ENCODE peak calls at places on chromosome 12, in six cellular contexts. Y is GM23338, F is ovary, U is cardiac muscle cell, E is lower lobe of right lung, S is ascending aorta. Q is an unnamed sample.

GRCh38 chr12:93221841-93222240 is 155.9 kb upstream of the NUDT4 start:
- DNase-seq in E (no peak), U (no peak), S (no peak), F (no peak), Y (no peak), Q (no peak)

GRCh38 chr12:96140110-96140509 is 54.1 kb upstream of the ELK3 start:
- DNase-seq in S (no peak), U (peak), F (no peak), Y (no peak), E (no peak), Q (no peak)

GRCh38 chr12:112559784-112560183 is 141.0 kb downstream of the PTPN11 start:
- DNase-seq in Y (no peak), U (peak), S (no peak), F (no peak), E (no peak), Q (no peak)

GRCh38 chr12:56591961-56592360 is 38.2 kb downstream of the BAZ2A start:
- DNase-seq in E (no peak), F (no peak), S (no peak), Y (no peak), U (no peak), Q (no peak)

GRCh38 chr12:100443434-100443833 is 30.2 kb upstream of the NR1H4 start:
- DNase-seq in S (no peak), U (peak), Y (no peak), E (no peak), F (no peak), Q (no peak)

GRCh38 chr12:120115692-120116442 is 686 bp downstream of the RAB35 start:
- DNase-seq in Y (peak), E (peak), U (peak), S (no peak), F (peak), Q (no peak)

GRCh38 chr12:22415342-22416309 is 81.1 kb upstream of the ST8SIA1 start:
- DNase-seq in F (no peak), E (no peak), S (no peak), U (peak), Y (no peak), Q (no peak)

GRCh38 chr12:55060970-55061543 is 41.3 kb downstream of the NEUROD4 start:
- DNase-seq in Y (no peak), F (no peak), U (no peak), S (no peak), E (no peak), Q (no peak)

GRCh38 chr12:106601548-106601947 is 18.7 kb downstream of the RFX4 start:
- DNase-seq in F (no peak), U (no peak), E (no peak), Y (peak), S (no peak), Q (no peak)
- H3K27ac ChIP-seq in F (no peak), U (no peak), E (no peak), Y (no peak), S (no peak), Q (no peak)

GRCh38 chr12:110006115-110006514 is 6.9 kb downstream of the ANKRD13A start:
- DNase-seq in F (no peak), U (no peak), E (no peak), S (no peak), Y (no peak), Q (no peak)
- H3K4me3 ChIP-seq in F (no peak), U (no peak), E (no peak), S (no peak), Y (no peak), Q (no peak)

GRCh38 chr12:122827258-122827657 is 8.0 kb upstream of the HIP1R start:
- DNase-seq in U (no peak), Y (no peak), S (no peak), E (no peak), F (no peak), Q (no peak)

GRCh38 chr12:122820138-122820537 is 15.1 kb upstream of the HIP1R start:
- DNase-seq in S (no peak), E (no peak), U (no peak), F (no peak), Y (no peak), Q (no peak)

GRCh38 chr12:122825773-122826724 is 9.2 kb upstream of the HIP1R start:
- DNase-seq in S (no peak), U (no peak), F (no peak), Y (peak), E (peak), Q (no peak)

GRCh38 chr12:122820838-122821271 is 14.4 kb upstream of the HIP1R start:
- DNase-seq in E (no peak), S (no peak), Y (no peak), U (no peak), F (no peak), Q (no peak)

GRCh38 chr12:122823429-122823828 is 11.8 kb upstream of the HIP1R start:
- DNase-seq in U (no peak), Y (no peak), S (no peak), F (no peak), E (no peak), Q (no peak)
- TF ChIP-seq CTCF in U (no peak), Y (no peak), S (no peak), F (no peak), E (no peak), Q (no peak)

GRCh38 chr12:109720152-109720855 is 6.7 kb downstream of the FAM222A start:
- DNase-seq in S (no peak), U (no peak), F (no peak), E (no peak), Y (no peak), Q (no peak)

GRCh38 chr12:109718390-109718789 is 4.8 kb downstream of the FAM222A start:
- DNase-seq in E (no peak), S (no peak), U (no peak), Y (peak), F (no peak), Q (no peak)

GRCh38 chr12:109720856-109721189 is 7.2 kb downstream of the FAM222A start:
- DNase-seq in F (no peak), Y (no peak), U (no peak), S (no peak), E (no peak), Q (no peak)

GRCh38 chr12:109717390-109718357 is 4.0 kb downstream of the FAM222A start:
- DNase-seq in Y (no peak), F (no peak), S (no peak), U (no peak), E (no peak), Q (no peak)

DNA sequence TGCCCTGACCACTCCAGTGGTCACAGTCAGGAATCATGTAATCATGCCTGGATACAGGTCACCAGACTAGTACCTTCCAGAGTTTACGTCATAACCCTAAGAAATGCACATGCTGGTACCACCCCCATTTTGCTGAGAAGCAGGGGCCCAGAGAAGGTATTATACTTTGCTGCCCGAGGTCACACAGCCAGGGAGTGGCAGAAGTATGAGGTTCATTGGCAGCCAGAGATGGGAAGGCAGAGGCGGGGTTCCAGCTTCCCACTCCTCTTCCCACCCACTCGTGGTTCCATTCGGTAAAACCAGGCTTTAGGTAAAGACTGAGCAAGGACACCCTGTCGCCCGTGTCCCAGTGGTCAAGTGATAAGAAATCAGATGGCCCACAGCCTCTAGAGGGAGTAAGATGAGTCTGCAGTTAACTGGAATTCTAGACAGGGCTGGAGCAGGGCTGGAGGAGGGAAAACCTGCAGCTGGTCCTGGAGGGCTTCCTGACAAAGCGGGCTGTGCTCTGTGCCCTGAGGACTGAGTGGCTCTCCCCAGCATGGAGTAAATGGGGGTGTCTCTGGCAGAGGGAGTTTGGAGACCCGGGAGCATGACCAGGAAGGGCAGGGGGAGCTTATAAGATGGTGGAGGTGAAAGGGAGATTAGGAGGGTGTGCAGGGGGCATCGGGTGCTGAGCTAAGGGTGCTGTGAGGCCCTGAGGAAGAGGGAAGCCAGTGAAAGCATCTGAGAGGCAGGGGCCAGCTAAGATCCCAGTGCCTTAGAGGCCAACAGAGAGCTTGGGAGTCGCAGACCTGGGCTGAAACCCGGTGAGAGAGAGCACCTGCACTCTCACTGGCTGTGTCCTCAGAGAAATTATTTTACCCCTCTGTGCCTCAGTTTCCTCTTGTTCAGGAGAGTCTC is 5.7 kb downstream of the FAM222A start:
- DNase-seq in S (no peak), Y (peak), U (no peak), E (no peak), F (no peak), Q (no peak)
- H3K27ac ChIP-seq in S (no peak), Y (no peak), U (no peak), E (no peak), F (peak), Q (no peak)

GRCh38 chr12:39959467-39959866 is 146.4 kb downstream of the SLC2A13 start:
- DNase-seq in U (no peak), S (no peak), F (no peak), Y (no peak), E (no peak), Q (no peak)

GRCh38 chr12:39958377-39958776 is 147.5 kb downstream of the SLC2A13 start:
- DNase-seq in U (peak), S (no peak), Y (peak), E (no peak), F (no peak), Q (no peak)

DNA sequence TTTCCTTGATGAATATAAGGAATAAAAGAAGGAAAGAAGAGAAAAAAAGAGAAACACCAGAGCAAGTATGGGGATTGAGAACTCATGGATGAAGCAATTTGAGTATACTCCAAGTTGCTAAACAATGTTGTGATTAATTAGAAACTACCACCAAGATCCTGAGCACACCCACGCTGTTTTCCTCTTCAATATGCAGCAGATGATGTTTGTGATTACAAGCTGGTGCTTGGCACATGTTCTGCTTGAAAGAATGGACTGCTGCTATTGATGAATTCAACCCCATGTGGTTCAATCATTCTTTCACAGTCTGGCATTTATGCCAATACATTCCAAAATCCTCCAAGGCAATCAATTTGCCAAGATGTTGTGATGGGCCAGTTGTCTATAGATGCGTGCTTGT is 146.9 kb downstream of the SLC2A13 start:
- DNase-seq in S (no peak), U (no peak), Y (no peak), E (no peak), F (no peak), Q (no peak)
- H3K4me3 ChIP-seq in S (no peak), U (no peak), Y (no peak), E (no peak), F (no peak), Q (no peak)

DNA sequence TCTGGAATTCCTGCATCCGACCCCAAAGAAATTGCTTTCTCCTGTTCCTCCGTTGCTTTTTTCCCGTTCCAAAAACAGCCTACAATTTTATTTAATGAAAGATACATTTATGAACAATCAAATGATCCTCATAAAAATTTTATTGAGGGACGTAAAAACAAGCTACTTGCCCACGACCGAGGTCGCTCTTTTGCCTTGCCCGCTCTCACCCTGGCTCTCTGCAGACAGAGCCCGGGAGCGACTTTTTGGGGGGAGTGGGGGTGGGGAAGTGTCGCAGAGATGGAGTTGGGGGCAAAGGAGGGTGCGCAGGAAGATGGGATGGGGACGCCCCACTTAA is 1.1 kb upstream of the HOXC9 start:
- DNase-seq in S (no peak), F (no peak), U (no peak), E (no peak), Y (no peak), Q (no peak)
- TF ChIP-seq CTCF in S (no peak), F (no peak), U (no peak), E (no peak), Y (no peak), Q (no peak)

Q was measured in coronary artery.